ENCODE peak calls at places on chromosomes 16 and 17, in five cellular contexts. V, E, A, J and K are unnamed samples.

GRCh38 chr17:76543482-76544122 is 3.8 kb downstream of the PRCD start:
- DNase-seq in V (peak), E (no peak), A (no peak), J (no peak), K (no peak)

GRCh38 chr16:28210979-28211505 is 723 bp downstream of the XPO6 start:
- DNase-seq in V (peak), E (no peak), A (peak), J (peak), K (no peak)

GRCh38 chr16:3235856-3236669 is 1.1 kb upstream of the ZNF200 start:
- DNase-seq in V (peak), E (no peak), A (peak), J (no peak), K (no peak)

GRCh38 chr16:85759136-85759535 is 8.2 kb upstream of the C16orf74 start:
- DNase-seq in V (peak), E (no peak), A (no peak), J (no peak), K (no peak)

GRCh38 chr17:56203430-56203829 is 50.2 kb downstream of the ANKFN1 start:
- DNase-seq in V (no peak), E (no peak), A (no peak), J (no peak), K (no peak)

GRCh38 chr16:66656547-66656946 is 40.0 kb downstream of the CMTM4 start:
- DNase-seq in V (no peak), E (no peak), A (no peak), J (no peak), K (no peak)

GRCh38 chr17:74723891-74724290 is 11.2 kb upstream of the CD300LF start:
- DNase-seq in V (peak), E (no peak), A (no peak), J (no peak), K (no peak)

GRCh38 chr16:16017812-16018211 is 68.4 kb downstream of the ABCC1 start:
- DNase-seq in V (no peak), E (no peak), A (no peak), J (no peak), K (no peak)

GRCh38 chr16:88453217-88453531 is at the start of gene ZFPM1:
- DNase-seq in V (no peak), E (no peak), A (no peak), J (no peak), K (no peak)
- H3K4me3 ChIP-seq in V (peak), E (peak), A (peak), J (peak), K (peak)

GRCh38 chr17:1947743-1948516 is 77.2 kb downstream of the RTN4RL1 start:
- DNase-seq in V (no peak), E (no peak), A (no peak), J (no peak), K (no peak)

GRCh38 chr17:1948517-1948825 is 76.7 kb downstream of the RTN4RL1 start:
- DNase-seq in V (no peak), E (no peak), A (no peak), J (no peak), K (no peak)

GRCh38 chr17:1945621-1946020 is 79.5 kb downstream of the RTN4RL1 start:
- DNase-seq in V (no peak), E (no peak), A (no peak), J (peak), K (no peak)

GRCh38 chr17:1946021-1946932 is 78.9 kb downstream of the RTN4RL1 start:
- DNase-seq in V (no peak), E (no peak), A (no peak), J (no peak), K (no peak)

GRCh38 chr17:1947229-1947742 is 77.8 kb downstream of the RTN4RL1 start:
- DNase-seq in V (no peak), E (no peak), A (no peak), J (no peak), K (no peak)
- H3K4me3 ChIP-seq in V (no peak), E (no peak), A (no peak), J (no peak), K (no peak)

DNA sequence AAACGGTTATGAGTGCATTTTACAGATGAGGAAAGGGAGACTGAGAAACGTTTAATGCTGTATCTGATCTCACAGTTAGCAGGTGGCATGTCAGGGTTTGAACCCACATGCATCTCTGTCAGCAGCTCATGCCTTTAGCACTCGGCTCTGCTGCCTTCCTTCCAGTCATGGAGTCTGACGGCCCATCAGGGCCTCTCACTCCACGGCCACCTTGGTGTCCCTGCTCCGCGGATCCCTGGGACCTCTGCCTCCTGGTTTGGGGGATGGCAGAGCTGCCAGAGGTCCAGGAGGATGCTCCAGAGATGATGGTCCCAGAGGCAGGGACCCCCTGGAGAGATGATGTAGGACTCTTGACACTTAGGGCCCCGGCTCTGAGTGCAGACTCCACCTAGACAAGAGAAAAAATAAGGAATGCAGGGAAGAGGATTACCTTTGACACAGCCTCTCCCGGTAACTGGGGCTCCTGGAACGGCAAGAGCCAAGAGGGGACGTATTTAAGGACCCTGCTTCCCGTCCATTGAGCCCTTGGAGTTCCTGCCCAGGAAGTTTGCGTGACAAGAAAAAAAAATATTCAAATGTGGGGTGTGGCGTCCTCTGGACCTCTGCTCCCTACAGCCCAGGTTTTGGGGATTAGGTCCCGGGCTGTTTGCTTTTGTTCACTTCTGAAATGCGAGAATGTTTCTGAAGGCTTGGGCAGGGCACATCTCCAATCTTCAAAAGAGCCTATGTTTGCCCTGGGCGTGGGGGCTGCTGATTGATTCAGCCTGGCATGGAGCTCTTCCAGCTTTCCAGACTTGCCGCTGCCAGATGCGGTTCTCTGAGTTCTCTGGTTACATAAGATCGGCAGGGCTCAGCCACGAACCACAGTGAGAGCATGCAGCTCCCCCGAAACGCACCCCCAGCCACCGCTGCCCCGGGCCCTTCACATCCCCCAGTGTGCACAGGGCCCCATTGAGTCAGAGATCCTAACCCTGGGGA is at the start of gene ALDH3A1:
- DNase-seq in V (no peak), E (no peak), A (no peak), J (no peak), K (no peak)
- H3K4me3 ChIP-seq in V (no peak), E (no peak), A (no peak), J (no peak), K (no peak)

DNA sequence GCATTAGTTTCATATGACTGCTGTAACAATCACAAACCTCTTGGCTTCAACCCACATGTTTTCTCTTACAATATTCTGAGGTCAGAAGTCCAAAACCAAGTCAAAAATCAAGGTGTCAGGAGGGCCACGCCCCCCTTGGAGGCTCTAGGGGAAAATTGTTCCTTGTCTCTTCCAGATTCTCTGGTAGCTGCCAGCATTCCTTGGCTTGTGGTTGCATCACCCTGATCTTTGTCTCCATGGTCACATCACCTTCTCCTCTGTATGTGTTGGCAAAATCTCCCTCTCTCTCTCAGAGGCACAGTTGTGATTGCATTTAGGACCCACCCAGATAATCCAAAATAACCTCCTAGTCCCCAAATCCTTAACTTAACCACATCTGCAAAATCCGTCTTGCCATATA is 105.8 kb downstream of the GAS7 start:
- DNase-seq in V (no peak), E (no peak), A (no peak), J (no peak), K (no peak)
- H3K4me3 ChIP-seq in V (no peak), E (no peak), A (no peak), J (no peak), K (no peak)

DNA sequence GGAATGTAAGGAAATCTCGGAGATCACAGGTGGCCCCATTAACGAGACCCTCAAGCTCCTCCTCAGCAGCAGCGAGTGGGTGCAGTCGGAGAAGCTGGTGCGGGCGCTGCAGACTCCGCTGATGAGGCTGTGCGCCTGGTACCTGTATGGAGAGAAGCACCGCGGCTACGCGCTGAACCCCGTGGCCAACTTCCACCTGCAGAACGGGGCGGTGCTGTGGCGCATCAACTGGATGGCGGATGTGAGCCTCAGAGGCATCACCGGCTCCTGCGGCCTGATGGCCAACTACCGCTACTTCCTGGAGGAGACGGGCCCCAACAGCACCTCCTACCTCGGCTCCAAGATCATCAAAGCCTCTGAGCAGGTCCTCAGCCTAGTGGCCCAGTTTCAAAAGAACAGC is 16.2 kb downstream of the MLYCD start:
- DNase-seq in V (no peak), E (no peak), A (no peak), J (no peak), K (no peak)
- H3K4me3 ChIP-seq in V (no peak), E (no peak), A (no peak), J (no peak), K (no peak)

DNA sequence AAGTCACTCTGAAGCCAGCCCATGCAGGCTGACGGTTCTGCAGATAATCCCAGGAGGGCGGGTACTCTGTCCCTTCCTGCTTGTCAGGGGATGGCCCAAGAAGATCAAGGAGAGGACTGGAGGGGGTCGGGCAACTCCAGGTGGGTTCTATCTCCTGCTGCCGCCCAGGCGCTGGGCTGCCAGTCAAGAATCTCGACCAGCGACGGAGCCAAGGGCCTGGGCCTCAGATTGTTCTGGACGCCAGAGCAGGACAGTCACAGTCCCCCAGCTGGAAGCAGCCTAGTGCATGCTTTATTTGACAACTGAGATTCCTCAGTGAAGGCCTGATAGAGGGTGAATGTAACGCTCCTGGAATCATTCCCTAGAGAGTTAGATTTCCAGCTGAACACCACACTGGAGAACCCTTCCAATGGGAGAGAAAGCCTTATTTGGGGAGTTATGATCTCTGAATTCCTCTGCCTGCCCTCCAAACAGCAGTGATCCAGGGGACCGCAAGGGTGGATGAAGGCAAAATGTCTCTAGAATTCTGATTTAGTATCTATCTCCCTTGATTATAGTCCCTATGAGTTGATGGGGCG is 1.2 kb upstream of the KIFC3 start:
- DNase-seq in V (no peak), E (no peak), A (no peak), J (no peak), K (no peak)
- H3K4me3 ChIP-seq in V (no peak), E (no peak), A (no peak), J (no peak), K (no peak)

DNA sequence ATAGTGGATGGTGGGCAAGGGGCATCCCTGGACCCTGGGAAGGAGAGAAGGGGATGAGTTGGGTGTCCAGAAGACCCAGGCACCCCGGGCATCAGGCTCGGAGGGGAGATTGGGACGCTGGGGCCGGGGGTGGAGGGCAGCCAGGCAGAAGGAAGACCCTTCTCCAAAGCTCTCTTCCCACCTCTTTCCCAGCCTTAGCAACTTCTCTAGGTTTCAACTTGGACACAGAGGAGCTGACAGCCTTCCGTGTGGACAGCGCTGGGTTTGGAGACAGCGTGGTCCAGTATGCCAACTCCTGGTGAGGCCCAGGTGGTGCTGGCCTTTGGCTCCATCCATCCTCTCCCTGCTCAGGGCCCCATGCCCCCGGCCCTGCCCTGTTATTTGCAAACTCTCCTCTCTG is 725 bp downstream of the ITGAX start:
- DNase-seq in V (peak), E (no peak), A (no peak), J (peak), K (no peak)
- H3K4me3 ChIP-seq in V (peak), E (no peak), A (no peak), J (no peak), K (no peak)

GRCh38 chr17:18225562-18226283 is at the start of gene LLGL1:
- DNase-seq in V (no peak), E (no peak), A (no peak), J (no peak), K (no peak)
- H3K4me3 ChIP-seq in V (peak), E (peak), A (peak), J (peak), K (peak)

GRCh38 chr17:72683506-72684404 is 408.7 kb downstream of the SLC39A11 start:
- DNase-seq in V (no peak), E (no peak), A (no peak), J (peak), K (no peak)
- H3K4me3 ChIP-seq in V (no peak), E (no peak), A (no peak), J (no peak), K (no peak)